ENCODE peak calls at places on chromosomes 2 and 18, in five cellular contexts. One of them, this sample, is unnamed.

GRCh38 chr2:206647985-206648384 is 5.7 kb downstream of the FAM237A start:
- DNase-seq in right lobe of liver: no peak
- DNase-seq in uterus: no peak
- DNase-seq in IMR-90: peak; percentile 3
- DNase-seq in gastrocnemius medialis: no peak
- DNase-seq in this sample: no peak

GRCh38 chr18:10008006-10008647 is 94.3 kb downstream of the VAPA start:
- DNase-seq in right lobe of liver: no peak
- DNase-seq in gastrocnemius medialis: no peak
- DNase-seq in IMR-90: no peak
- DNase-seq in uterus: no peak
- DNase-seq in this sample: peak; percentile 23

GRCh38 chr2:241125626-241126025 is 23.5 kb upstream of the MTERF4 start:
- DNase-seq in right lobe of liver: peak; percentile 26
- DNase-seq in IMR-90: no peak
- DNase-seq in gastrocnemius medialis: no peak
- DNase-seq in uterus: no peak
- DNase-seq in this sample: no peak

GRCh38 chr2:222290691-222291484 is 7.9 kb downstream of the PAX3 start:
- DNase-seq in gastrocnemius medialis: no peak
- DNase-seq in uterus: no peak
- DNase-seq in IMR-90: no peak
- DNase-seq in right lobe of liver: peak; percentile 38
- DNase-seq in this sample: no peak

GRCh38 chr2:168490015-168490874 is 34.2 kb downstream of the CERS6 start:
- DNase-seq in gastrocnemius medialis: peak; percentile 41
- DNase-seq in IMR-90: peak; percentile 34
- DNase-seq in uterus: no peak
- DNase-seq in right lobe of liver: no peak
- DNase-seq in this sample: no peak

GRCh38 chr18:23810396-23810795 is 121.1 kb downstream of the LAMA3 start:
- DNase-seq in gastrocnemius medialis: no peak
- DNase-seq in uterus: no peak
- DNase-seq in IMR-90: no peak
- DNase-seq in right lobe of liver: no peak
- DNase-seq in this sample: no peak

GRCh38 chr18:49183921-49184320 is 233.2 kb upstream of the SMAD7 start:
- DNase-seq in gastrocnemius medialis: no peak
- DNase-seq in uterus: no peak
- DNase-seq in IMR-90: peak; percentile 61
- DNase-seq in right lobe of liver: no peak
- DNase-seq in this sample: no peak

GRCh38 chr2:125822746-125823145 is 833.2 kb upstream of the GYPC start:
- DNase-seq in IMR-90: no peak
- DNase-seq in uterus: no peak
- DNase-seq in gastrocnemius medialis: no peak
- DNase-seq in right lobe of liver: no peak
- DNase-seq in this sample: no peak

GRCh38 chr2:211766689-211767088 is 771.9 kb downstream of the ERBB4 start:
- DNase-seq in uterus: no peak
- DNase-seq in right lobe of liver: no peak
- DNase-seq in IMR-90: no peak
- DNase-seq in gastrocnemius medialis: no peak
- DNase-seq in this sample: no peak

GRCh38 chr2:241827394-241827793 is 18.4 kb downstream of the NEU4 start:
- DNase-seq in right lobe of liver: no peak
- DNase-seq in IMR-90: no peak
- DNase-seq in gastrocnemius medialis: no peak
- DNase-seq in uterus: no peak
- DNase-seq in this sample: no peak

GRCh38 chr2:237101118-237101979 is 15.7 kb downstream of the COPS8 start:
- DNase-seq in gastrocnemius medialis: no peak
- DNase-seq in uterus: no peak
- DNase-seq in IMR-90: no peak
- DNase-seq in right lobe of liver: no peak
- DNase-seq in this sample: no peak

GRCh38 chr2:165162466-165162865 is 41.4 kb downstream of the SCN3A start:
- DNase-seq in right lobe of liver: no peak
- DNase-seq in uterus: no peak
- DNase-seq in IMR-90: no peak
- DNase-seq in gastrocnemius medialis: no peak
- DNase-seq in this sample: no peak

GRCh38 chr18:30970201-30970816 is 72.2 kb downstream of the DSC3 start:
- DNase-seq in uterus: no peak
- DNase-seq in right lobe of liver: no peak
- DNase-seq in IMR-90: peak; percentile 2
- DNase-seq in gastrocnemius medialis: no peak
- DNase-seq in this sample: no peak

GRCh38 chr2:44075536-44075935 is 79.7 kb upstream of the LRPPRC start:
- DNase-seq in uterus: no peak
- DNase-seq in right lobe of liver: peak; percentile 87
- DNase-seq in gastrocnemius medialis: peak; percentile 75
- DNase-seq in IMR-90: peak; percentile 52
- DNase-seq in this sample: peak; percentile 33

GRCh38 chr2:233832869-233833812 is 21.2 kb downstream of the HJURP start:
- DNase-seq in IMR-90: peak; percentile 73
- DNase-seq in gastrocnemius medialis: no peak
- DNase-seq in uterus: no peak
- DNase-seq in right lobe of liver: no peak
- DNase-seq in this sample: peak; percentile 81

GRCh38 chr2:37506407-37507068 is 162.1 kb downstream of the QPCT start:
- DNase-seq in IMR-90: peak; percentile 43
- DNase-seq in right lobe of liver: no peak
- DNase-seq in uterus: peak; percentile 30
- DNase-seq in gastrocnemius medialis: no peak
- DNase-seq in this sample: no peak

GRCh38 chr2:19818039-19818438 is 83.7 kb downstream of the TTC32 start:
- DNase-seq in right lobe of liver: no peak
- DNase-seq in uterus: no peak
- DNase-seq in gastrocnemius medialis: no peak
- DNase-seq in IMR-90: peak; percentile 23
- DNase-seq in this sample: peak; percentile 70

GRCh38 chr18:79588636-79589481 is 90.7 kb upstream of the CTDP1 start:
- DNase-seq in IMR-90: peak; percentile 87
- DNase-seq in gastrocnemius medialis: peak; percentile 57
- DNase-seq in uterus: peak; percentile 94
- DNase-seq in right lobe of liver: peak; percentile 52
- DNase-seq in this sample: peak; percentile 80

GRCh38 chr2:12087671-12088380 is 341.4 kb downstream of the LPIN1 start:
- DNase-seq in IMR-90: peak; percentile 42
- DNase-seq in gastrocnemius medialis: no peak
- DNase-seq in uterus: no peak
- DNase-seq in right lobe of liver: no peak
- DNase-seq in this sample: no peak

GRCh38 chr2:98867539-98868309 is 68.3 kb downstream of the CRACDL start:
- DNase-seq in right lobe of liver: no peak
- DNase-seq in gastrocnemius medialis: no peak
- DNase-seq in IMR-90: peak; percentile 33
- DNase-seq in uterus: no peak
- DNase-seq in this sample: no peak

GRCh38 chr2:71938659-71939587 is 208.7 kb downstream of the CYP26B1 start:
- DNase-seq in right lobe of liver: no peak
- DNase-seq in IMR-90: no peak
- DNase-seq in gastrocnemius medialis: no peak
- DNase-seq in uterus: no peak
- DNase-seq in this sample: peak; percentile 81

GRCh38 chr2:131033786-131034121 is 59.5 kb downstream of the FAM168B start:
- DNase-seq in right lobe of liver: no peak
- DNase-seq in gastrocnemius medialis: no peak
- DNase-seq in uterus: no peak
- DNase-seq in IMR-90: no peak
- DNase-seq in this sample: no peak

GRCh38 chr2:85400951-85401805 is 9.0 kb downstream of the CAPG start:
- DNase-seq in uterus: no peak
- DNase-seq in IMR-90: no peak
- DNase-seq in right lobe of liver: peak; percentile 42
- DNase-seq in gastrocnemius medialis: no peak
- DNase-seq in this sample: no peak

GRCh38 chr2:63012541-63012940 is 38.1 kb upstream of the OTX1 start:
- DNase-seq in right lobe of liver: no peak
- DNase-seq in gastrocnemius medialis: no peak
- DNase-seq in uterus: no peak
- DNase-seq in IMR-90: peak; percentile 61
- DNase-seq in this sample: no peak

GRCh38 chr2:114281188-114281587 is 161.3 kb upstream of the DPP10 start:
- DNase-seq in IMR-90: no peak
- DNase-seq in gastrocnemius medialis: no peak
- DNase-seq in right lobe of liver: no peak
- DNase-seq in uterus: no peak
- DNase-seq in this sample: no peak

DNA sequence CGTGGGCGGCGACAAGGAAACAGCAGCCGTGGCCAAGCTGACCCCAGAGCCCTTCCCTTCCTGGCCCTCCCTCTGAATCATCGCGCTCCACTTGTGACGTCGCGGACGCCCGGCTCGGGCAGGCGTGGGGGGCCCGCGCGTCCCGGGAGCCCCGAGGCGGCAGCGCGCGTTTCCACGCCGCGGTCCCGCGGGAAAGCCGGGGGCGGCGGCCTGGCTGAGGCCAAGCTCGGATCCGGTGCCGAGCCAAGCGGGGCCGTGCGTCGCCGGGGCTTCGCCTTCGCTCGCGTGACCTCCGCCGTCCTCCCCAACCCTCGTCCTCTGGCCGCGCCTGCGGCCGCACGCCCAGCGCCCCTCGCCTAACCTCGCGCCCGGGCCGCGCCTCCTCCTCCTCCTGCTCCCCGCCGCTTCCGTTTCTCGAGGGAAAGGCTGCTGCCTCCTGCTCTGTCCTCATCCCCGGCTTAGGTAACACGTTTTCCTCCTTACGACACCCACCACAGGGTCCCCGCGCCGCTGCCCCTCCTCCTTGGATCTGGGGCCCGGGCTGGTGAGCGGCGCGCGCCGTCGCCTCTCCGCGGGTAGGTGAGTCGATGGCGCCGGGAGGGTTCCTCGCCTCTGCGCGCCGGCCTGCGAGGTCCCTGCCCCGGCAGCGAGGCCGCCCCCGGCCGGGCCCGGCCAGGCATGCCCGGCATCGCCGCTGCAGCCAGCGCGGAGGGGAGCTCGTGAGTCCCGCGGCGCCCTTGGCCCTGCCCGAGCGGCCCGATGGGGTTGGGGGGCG is at the start of gene INPP1:
- DNase-seq in right lobe of liver: peak; percentile 83
- DNase-seq in IMR-90: peak; percentile 65
- DNase-seq in gastrocnemius medialis: peak; percentile 33
- DNase-seq in uterus: peak; percentile 74
- DNase-seq in this sample: no peak
- TF ChIP-seq POLR2A in right lobe of liver: peak; percentile 85
- TF ChIP-seq POLR2A in IMR-90: peak; percentile 26
- TF ChIP-seq POLR2A in gastrocnemius medialis: peak; percentile 65
- TF ChIP-seq POLR2A in uterus: peak; percentile 59
- TF ChIP-seq POLR2A in this sample: no peak

GRCh38 chr2:17813742-17814458 is 2.4 kb upstream of the MSGN1 start:
- DNase-seq in right lobe of liver: no peak
- DNase-seq in gastrocnemius medialis: no peak
- DNase-seq in IMR-90: no peak
- DNase-seq in uterus: peak; percentile 23
- DNase-seq in this sample: no peak

GRCh38 chr2:17814601-17815000 is 1.7 kb upstream of the MSGN1 start:
- DNase-seq in right lobe of liver: no peak
- DNase-seq in uterus: no peak
- DNase-seq in gastrocnemius medialis: no peak
- DNase-seq in IMR-90: no peak
- DNase-seq in this sample: no peak

GRCh38 chr2:17816396-17817245 is at the start of gene MSGN1:
- DNase-seq in gastrocnemius medialis: no peak
- DNase-seq in right lobe of liver: no peak
- DNase-seq in uterus: no peak
- DNase-seq in IMR-90: no peak
- DNase-seq in this sample: no peak

GRCh38 chr2:17815466-17816184 is 635 bp upstream of the MSGN1 start:
- DNase-seq in right lobe of liver: no peak
- DNase-seq in uterus: no peak
- DNase-seq in IMR-90: no peak
- DNase-seq in gastrocnemius medialis: no peak
- DNase-seq in this sample: no peak

DNA sequence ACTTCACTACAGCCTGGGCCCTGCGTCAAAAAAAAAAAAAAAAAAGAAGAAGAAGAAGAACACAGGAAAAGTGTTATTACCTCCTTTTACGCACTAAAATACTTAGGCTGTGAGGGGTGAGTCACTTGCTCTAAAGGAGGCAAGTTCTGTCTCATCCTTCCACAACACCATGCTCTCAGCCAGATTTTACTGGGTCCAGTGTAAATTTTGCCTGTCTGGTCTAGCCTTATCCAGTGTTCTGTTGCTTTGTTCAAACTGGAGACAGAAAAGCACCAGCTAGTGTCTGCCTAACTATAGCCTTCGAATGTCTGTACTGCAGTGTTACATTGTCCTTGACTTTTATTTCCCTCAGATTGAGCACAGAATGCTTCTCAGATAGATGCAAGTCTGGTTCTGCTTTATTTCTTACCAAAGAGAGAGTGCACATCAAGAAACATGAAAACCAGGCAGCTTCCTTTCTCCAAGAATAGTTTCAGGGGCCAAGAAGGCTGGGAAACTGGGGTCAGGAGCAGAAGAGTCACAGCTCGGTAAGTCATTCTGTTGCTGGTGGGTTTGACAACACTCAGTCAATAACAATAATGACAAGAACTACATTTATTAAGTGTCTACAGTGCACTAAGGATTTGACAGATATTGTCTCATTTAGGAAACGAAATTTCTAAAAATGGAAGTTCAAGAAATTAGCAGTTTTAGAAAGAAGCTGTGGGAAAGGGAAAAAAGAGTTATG is 3.1 kb upstream of the MSGN1 start:
- DNase-seq in IMR-90: peak; percentile 27
- DNase-seq in gastrocnemius medialis: no peak
- DNase-seq in uterus: no peak
- DNase-seq in right lobe of liver: no peak
- DNase-seq in this sample: peak; percentile 32
- H3K4me3 ChIP-seq in IMR-90: no peak overlapping the region
- H3K4me3 ChIP-seq in gastrocnemius medialis: no peak overlapping the region
- H3K4me3 ChIP-seq in uterus: no peak overlapping the region
- H3K4me3 ChIP-seq in right lobe of liver: no peak overlapping the region
- H3K4me3 ChIP-seq in this sample: no peak overlapping the region

GRCh38 chr2:231926761-231927565 is 767 bp upstream of the NPPC start:
- DNase-seq in IMR-90: peak; percentile 6
- DNase-seq in gastrocnemius medialis: no peak
- DNase-seq in uterus: no peak
- DNase-seq in right lobe of liver: no peak
- DNase-seq in this sample: no peak
- TF ChIP-seq CTCF in IMR-90: no peak
- TF ChIP-seq CTCF in gastrocnemius medialis: no peak
- TF ChIP-seq CTCF in uterus: no peak
- TF ChIP-seq CTCF in right lobe of liver: peak; percentile 6
- TF ChIP-seq CTCF in this sample: no peak

GRCh38 chr2:112541315-112542122 is 746 bp upstream of the POLR1B start:
- DNase-seq in uterus: no peak
- DNase-seq in right lobe of liver: no peak
- DNase-seq in gastrocnemius medialis: no peak
- DNase-seq in IMR-90: peak; percentile 48
- DNase-seq in this sample: no peak
- TF ChIP-seq POLR2A in uterus: no peak
- TF ChIP-seq POLR2A in right lobe of liver: no peak
- TF ChIP-seq POLR2A in gastrocnemius medialis: no peak
- TF ChIP-seq POLR2A in IMR-90: peak; percentile 61
- TF ChIP-seq POLR2A in this sample: no peak

GRCh38 chr2:120877409-120877808 is 141.7 kb downstream of the GLI2 start:
- DNase-seq in gastrocnemius medialis: no peak
- DNase-seq in right lobe of liver: peak; percentile 4
- DNase-seq in uterus: no peak
- DNase-seq in IMR-90: no peak
- DNase-seq in this sample: no peak
- H3K4me3 ChIP-seq in gastrocnemius medialis: no peak overlapping the region
- H3K4me3 ChIP-seq in right lobe of liver: no peak overlapping the region
- H3K4me3 ChIP-seq in uterus: no peak overlapping the region
- H3K4me3 ChIP-seq in IMR-90: no peak overlapping the region
- H3K4me3 ChIP-seq in this sample: no peak overlapping the region

This sample was measured in lower leg skin.